ENCODE peak calls at places on chromosomes 5 and 9, in eight cellular contexts. One of them, this sample, is unnamed.

GRCh38 chr5:111070272-111071134 is 1.0 kb upstream of the TSLP start:
- DNase-seq in HepG2: no peak
- DNase-seq in stomach: peak
- DNase-seq in ovary: no peak
- DNase-seq in H1: no peak
- DNase-seq in SK-N-SH: no peak
- DNase-seq in upper lobe of left lung: peak
- DNase-seq in suprapubic skin: no peak
- DNase-seq in this sample: no peak

GRCh38 chr5:103840600-103840999 is 278.0 kb upstream of the NUDT12 start:
- DNase-seq in HepG2: no peak
- DNase-seq in stomach: no peak
- DNase-seq in ovary: no peak
- DNase-seq in H1: no peak
- DNase-seq in SK-N-SH: no peak
- DNase-seq in upper lobe of left lung: no peak
- DNase-seq in suprapubic skin: no peak
- DNase-seq in this sample: no peak

GRCh38 chr9:116243708-116244107 is 90.1 kb downstream of the PAPPA start:
- DNase-seq in HepG2: no peak
- DNase-seq in stomach: no peak
- DNase-seq in ovary: no peak
- DNase-seq in H1: no peak
- DNase-seq in SK-N-SH: no peak
- DNase-seq in upper lobe of left lung: no peak
- DNase-seq in suprapubic skin: no peak
- DNase-seq in this sample: no peak

GRCh38 chr5:61949054-61949679 is 356.8 kb upstream of the KIF2A start:
- DNase-seq in HepG2: no peak
- DNase-seq in stomach: no peak
- DNase-seq in ovary: no peak
- DNase-seq in H1: no peak
- DNase-seq in SK-N-SH: no peak
- DNase-seq in upper lobe of left lung: no peak
- DNase-seq in suprapubic skin: no peak
- DNase-seq in this sample: no peak

GRCh38 chr5:91384671-91385430 is 1.7 kb upstream of the ARRDC3 start:
- DNase-seq in HepG2: peak
- DNase-seq in stomach: peak
- DNase-seq in ovary: no peak
- DNase-seq in H1: no peak
- DNase-seq in SK-N-SH: peak
- DNase-seq in upper lobe of left lung: no peak
- DNase-seq in suprapubic skin: no peak
- DNase-seq in this sample: peak

GRCh38 chr5:138869763-138870500 is 5.2 kb downstream of the LRRTM2 start:
- DNase-seq in HepG2: no peak
- DNase-seq in stomach: no peak
- DNase-seq in ovary: no peak
- DNase-seq in H1: no peak
- DNase-seq in SK-N-SH: no peak
- DNase-seq in upper lobe of left lung: no peak
- DNase-seq in suprapubic skin: no peak
- DNase-seq in this sample: no peak

GRCh38 chr5:62720036-62720441 is 141.4 kb downstream of the LRRC70 start:
- DNase-seq in HepG2: peak
- DNase-seq in stomach: peak
- DNase-seq in ovary: no peak
- DNase-seq in H1: peak
- DNase-seq in SK-N-SH: peak
- DNase-seq in upper lobe of left lung: no peak
- DNase-seq in suprapubic skin: no peak
- DNase-seq in this sample: no peak

GRCh38 chr5:175800656-175801081 is 70.7 kb upstream of the CPLX2 start:
- DNase-seq in HepG2: no peak
- DNase-seq in stomach: no peak
- DNase-seq in ovary: no peak
- DNase-seq in H1: no peak
- DNase-seq in SK-N-SH: peak
- DNase-seq in upper lobe of left lung: no peak
- DNase-seq in suprapubic skin: no peak
- DNase-seq in this sample: no peak

GRCh38 chr9:124906966-124907365 is 33.9 kb downstream of the GOLGA1 start:
- DNase-seq in HepG2: no peak
- DNase-seq in stomach: no peak
- DNase-seq in ovary: no peak
- DNase-seq in H1: no peak
- DNase-seq in SK-N-SH: no peak
- DNase-seq in upper lobe of left lung: no peak
- DNase-seq in suprapubic skin: no peak
- DNase-seq in this sample: no peak

GRCh38 chr5:163596536-163596935 is 91.1 kb downstream of the MAT2B start:
- DNase-seq in HepG2: no peak
- DNase-seq in stomach: no peak
- DNase-seq in ovary: no peak
- DNase-seq in H1: no peak
- DNase-seq in SK-N-SH: peak
- DNase-seq in upper lobe of left lung: no peak
- DNase-seq in suprapubic skin: no peak
- DNase-seq in this sample: no peak

GRCh38 chr5:139387611-139388197 is 2.0 kb downstream of the MZB1 start:
- DNase-seq in HepG2: no peak
- DNase-seq in stomach: no peak
- DNase-seq in ovary: peak
- DNase-seq in H1: no peak
- DNase-seq in SK-N-SH: no peak
- DNase-seq in upper lobe of left lung: no peak
- DNase-seq in suprapubic skin: no peak
- DNase-seq in this sample: no peak

GRCh38 chr9:104544644-104545043 is 8.0 kb upstream of the OR13C3 start:
- DNase-seq in HepG2: no peak
- DNase-seq in stomach: no peak
- DNase-seq in ovary: no peak
- DNase-seq in H1: no peak
- DNase-seq in SK-N-SH: no peak
- DNase-seq in upper lobe of left lung: no peak
- DNase-seq in suprapubic skin: no peak
- DNase-seq in this sample: no peak

GRCh38 chr9:35651964-35652828 is 1.5 kb upstream of the SIT1 start:
- DNase-seq in HepG2: peak
- DNase-seq in stomach: no peak
- DNase-seq in ovary: no peak
- DNase-seq in H1: no peak
- DNase-seq in SK-N-SH: no peak
- DNase-seq in upper lobe of left lung: no peak
- DNase-seq in suprapubic skin: peak
- DNase-seq in this sample: no peak

GRCh38 chr5:56175465-56175864 is 57.7 kb downstream of the ANKRD55 start:
- DNase-seq in HepG2: no peak
- DNase-seq in stomach: no peak
- DNase-seq in ovary: no peak
- DNase-seq in H1: peak
- DNase-seq in SK-N-SH: no peak
- DNase-seq in upper lobe of left lung: no peak
- DNase-seq in suprapubic skin: no peak
- DNase-seq in this sample: peak

GRCh38 chr9:7266911-7267555 is 509.3 kb downstream of the KDM4C start:
- DNase-seq in HepG2: no peak
- DNase-seq in stomach: no peak
- DNase-seq in ovary: no peak
- DNase-seq in H1: no peak
- DNase-seq in SK-N-SH: no peak
- DNase-seq in upper lobe of left lung: peak
- DNase-seq in suprapubic skin: no peak
- DNase-seq in this sample: no peak

GRCh38 chr5:400282-401215 is 42.4 kb upstream of the EXOC3 start:
- DNase-seq in HepG2: no peak
- DNase-seq in stomach: no peak
- DNase-seq in ovary: peak
- DNase-seq in H1: no peak
- DNase-seq in SK-N-SH: peak
- DNase-seq in upper lobe of left lung: peak
- DNase-seq in suprapubic skin: peak
- DNase-seq in this sample: no peak

GRCh38 chr5:143896471-143896870 is 84.5 kb downstream of the HMHB1 start:
- DNase-seq in HepG2: no peak
- DNase-seq in stomach: no peak
- DNase-seq in ovary: no peak
- DNase-seq in H1: no peak
- DNase-seq in SK-N-SH: no peak
- DNase-seq in upper lobe of left lung: no peak
- DNase-seq in suprapubic skin: no peak
- DNase-seq in this sample: no peak

GRCh38 chr5:54985301-54986268 is at the start of gene ESM1:
- DNase-seq in HepG2: no peak
- DNase-seq in stomach: no peak
- DNase-seq in ovary: no peak
- DNase-seq in H1: no peak
- DNase-seq in SK-N-SH: no peak
- DNase-seq in upper lobe of left lung: peak
- DNase-seq in suprapubic skin: no peak
- DNase-seq in this sample: no peak

GRCh38 chr5:109823597-109823996 is 133.9 kb downstream of the MAN2A1 start:
- DNase-seq in HepG2: no peak
- DNase-seq in stomach: no peak
- DNase-seq in ovary: no peak
- DNase-seq in H1: no peak
- DNase-seq in SK-N-SH: no peak
- DNase-seq in upper lobe of left lung: no peak
- DNase-seq in suprapubic skin: no peak
- DNase-seq in this sample: no peak

GRCh38 chr5:105882956-105883481 is 1787.7 kb downstream of the EFNA5 start:
- DNase-seq in HepG2: no peak
- DNase-seq in stomach: no peak
- DNase-seq in ovary: no peak
- DNase-seq in H1: no peak
- DNase-seq in SK-N-SH: no peak
- DNase-seq in upper lobe of left lung: no peak
- DNase-seq in suprapubic skin: no peak
- DNase-seq in this sample: no peak

GRCh38 chr9:70510157-70510770 is 95.8 kb upstream of the KLF9 start:
- DNase-seq in HepG2: peak
- DNase-seq in stomach: peak
- DNase-seq in ovary: peak
- DNase-seq in H1: peak
- DNase-seq in SK-N-SH: peak
- DNase-seq in upper lobe of left lung: no peak
- DNase-seq in suprapubic skin: no peak
- DNase-seq in this sample: no peak

GRCh38 chr9:83432104-83432627 is 106.0 kb downstream of the FRMD3 start:
- DNase-seq in HepG2: peak
- DNase-seq in stomach: peak
- DNase-seq in ovary: peak
- DNase-seq in H1: peak
- DNase-seq in SK-N-SH: no peak
- DNase-seq in upper lobe of left lung: no peak
- DNase-seq in suprapubic skin: peak
- DNase-seq in this sample: peak

GRCh38 chr9:36763778-36764177 is 191.1 kb downstream of the MELK start:
- DNase-seq in HepG2: no peak
- DNase-seq in stomach: no peak
- DNase-seq in ovary: no peak
- DNase-seq in H1: no peak
- DNase-seq in SK-N-SH: no peak
- DNase-seq in upper lobe of left lung: no peak
- DNase-seq in suprapubic skin: no peak
- DNase-seq in this sample: no peak

DNA sequence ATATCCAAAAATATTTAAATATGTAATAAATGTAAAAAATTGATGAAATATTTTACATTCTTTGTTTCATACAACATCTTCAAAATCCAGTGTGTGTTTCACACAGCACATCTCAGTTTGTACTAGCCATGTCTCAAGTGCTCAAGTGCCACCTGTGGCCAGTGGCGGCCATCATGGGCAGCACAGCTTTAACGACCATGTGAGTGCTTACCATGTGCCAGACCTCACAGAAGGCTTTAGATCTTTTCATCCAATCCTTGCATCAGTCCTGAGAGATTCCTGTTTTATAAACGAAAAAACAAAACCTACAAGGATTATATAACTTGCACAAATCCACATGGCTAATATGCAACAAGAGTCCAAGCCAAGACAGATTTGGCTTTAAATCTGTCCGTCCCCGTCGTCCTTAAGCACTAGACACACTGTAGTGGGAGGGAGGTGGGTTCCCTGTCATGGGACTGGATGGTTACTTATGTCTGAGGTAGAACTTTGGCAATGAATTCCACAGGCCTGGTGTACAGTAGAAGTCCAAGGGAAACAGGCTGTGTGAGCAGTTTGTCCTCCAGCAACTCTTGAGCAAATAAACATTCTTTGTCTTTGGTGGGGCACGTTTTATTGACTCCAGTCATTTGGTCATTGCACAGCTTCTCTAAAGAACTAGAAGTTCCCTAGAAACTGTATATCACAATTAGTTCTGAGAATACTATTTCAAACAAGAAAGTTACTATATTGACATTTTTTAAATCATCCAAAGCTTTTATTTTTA is 25.0 kb upstream of the F2R start:
- DNase-seq in HepG2: peak
- DNase-seq in stomach: no peak
- DNase-seq in ovary: no peak
- DNase-seq in H1: no peak
- DNase-seq in SK-N-SH: no peak
- DNase-seq in upper lobe of left lung: no peak
- DNase-seq in suprapubic skin: no peak
- DNase-seq in this sample: no peak
- TF ChIP-seq EP300 in HepG2: no peak
- TF ChIP-seq EP300 in stomach: no peak
- TF ChIP-seq EP300 in ovary: no peak
- TF ChIP-seq EP300 in H1: no peak
- TF ChIP-seq EP300 in SK-N-SH: no peak
- TF ChIP-seq EP300 in upper lobe of left lung: no peak
- TF ChIP-seq EP300 in suprapubic skin: no peak
- TF ChIP-seq EP300 in this sample: no peak

GRCh38 chr5:177601126-177601525 is 1.2 kb downstream of the B4GALT7 start:
- DNase-seq in HepG2: no peak
- DNase-seq in stomach: no peak
- DNase-seq in ovary: no peak
- DNase-seq in H1: no peak
- DNase-seq in SK-N-SH: no peak
- DNase-seq in upper lobe of left lung: no peak
- DNase-seq in suprapubic skin: no peak
- DNase-seq in this sample: no peak
- H3K4me3 ChIP-seq in HepG2: peak
- H3K4me3 ChIP-seq in stomach: peak
- H3K4me3 ChIP-seq in ovary: peak
- H3K4me3 ChIP-seq in H1: peak
- H3K4me3 ChIP-seq in SK-N-SH: peak
- H3K4me3 ChIP-seq in upper lobe of left lung: no peak
- H3K4me3 ChIP-seq in suprapubic skin: peak
- H3K4me3 ChIP-seq in this sample: no peak

GRCh38 chr9:18473551-18474279 is at the start of gene ADAMTSL1:
- DNase-seq in HepG2: no peak
- DNase-seq in stomach: peak
- DNase-seq in ovary: peak
- DNase-seq in H1: peak
- DNase-seq in SK-N-SH: peak
- DNase-seq in upper lobe of left lung: no peak
- DNase-seq in suprapubic skin: no peak
- DNase-seq in this sample: peak
- TF ChIP-seq EP300 in HepG2: no peak
- TF ChIP-seq EP300 in stomach: no peak
- TF ChIP-seq EP300 in ovary: no peak
- TF ChIP-seq EP300 in H1: no peak
- TF ChIP-seq EP300 in SK-N-SH: peak
- TF ChIP-seq EP300 in upper lobe of left lung: no peak
- TF ChIP-seq EP300 in suprapubic skin: no peak
- TF ChIP-seq EP300 in this sample: no peak

GRCh38 chr9:4656621-4657020 is 5.5 kb upstream of the PLPP6 start:
- DNase-seq in HepG2: no peak
- DNase-seq in stomach: no peak
- DNase-seq in ovary: no peak
- DNase-seq in H1: no peak
- DNase-seq in SK-N-SH: no peak
- DNase-seq in upper lobe of left lung: no peak
- DNase-seq in suprapubic skin: no peak
- DNase-seq in this sample: no peak
- H3K4me3 ChIP-seq in HepG2: no peak
- H3K4me3 ChIP-seq in stomach: no peak
- H3K4me3 ChIP-seq in ovary: no peak
- H3K4me3 ChIP-seq in H1: no peak
- H3K4me3 ChIP-seq in SK-N-SH: no peak
- H3K4me3 ChIP-seq in upper lobe of left lung: no peak
- H3K4me3 ChIP-seq in suprapubic skin: no peak
- H3K4me3 ChIP-seq in this sample: no peak

This sample was measured in tibial nerve.